ENCODE peak calls at places on chromosomes 13 and 19, in nine cellular contexts. P is GM13976; B is effector memory CD4-positive, alpha-beta T cell; R is DMS79 treated with DMSO at 0.1 percent for 48 hours; S is central memory CD8-positive, alpha-beta T cell; Z is lower lobe of right lung; A is MCF 10A; N is right cardiac atrium; V is IMR-90. C is an unnamed sample.

GRCh38 chr13:24038405-24038804 is 122.1 kb upstream of the SPATA13 start:
- DNase-seq in P (no peak), A (peak), B (no peak), V (peak), R (no peak), Z (no peak), N (no peak), S (no peak), C (peak)

GRCh38 chr13:37945651-37946575 is 76.3 kb upstream of the TRPC4 start:
- DNase-seq in P (no peak), A (no peak), N (no peak), V (no peak), B (no peak), S (no peak), R (no peak), Z (no peak), C (no peak)

GRCh38 chr13:105165449-105166125 is 1369.9 kb downstream of the EFNB2 start:
- DNase-seq in N (no peak), A (peak), P (no peak), Z (peak), V (no peak), R (no peak), S (no peak), B (no peak), C (no peak)

GRCh38 chr13:112966776-112967175 is 2.2 kb upstream of the MCF2L start:
- DNase-seq in N (peak), R (no peak), A (no peak), V (no peak), S (no peak), P (no peak), B (no peak), Z (no peak), C (no peak)

GRCh38 chr19:54325194-54325621 is 12.2 kb upstream of the LILRA5 start:
- DNase-seq in B (peak), P (peak), A (peak), S (peak), N (no peak), V (peak), Z (no peak), R (peak), C (no peak)

GRCh38 chr19:35500611-35501010 is 10.3 kb upstream of the KRTDAP start:
- DNase-seq in R (no peak), P (no peak), V (no peak), B (no peak), N (no peak), A (no peak), S (no peak), Z (no peak), C (no peak)

GRCh38 chr13:34748561-34748960 is 193.5 kb upstream of the NBEA start:
- DNase-seq in N (no peak), S (no peak), Z (no peak), A (no peak), P (no peak), B (no peak), R (peak), V (no peak), C (no peak)

GRCh38 chr19:10417598-10418280 is 2.6 kb upstream of the PDE4A start:
- DNase-seq in S (no peak), A (peak), P (peak), N (no peak), R (peak), B (no peak), V (no peak), Z (no peak), C (no peak)

GRCh38 chr19:32224371-32225244 is 120.8 kb upstream of the ZNF507 start:
- DNase-seq in P (peak), A (no peak), N (peak), S (no peak), V (peak), R (peak), B (peak), Z (peak), C (no peak)

GRCh38 chr13:36428083-36428482 is 4.2 kb upstream of the CCNA1 start:
- DNase-seq in S (no peak), V (no peak), N (no peak), R (no peak), P (no peak), A (peak), Z (no peak), B (no peak), C (no peak)

GRCh38 chr13:59533561-59534337 is 630.0 kb downstream of the DIAPH3 start:
- DNase-seq in Z (no peak), B (no peak), V (peak), S (no peak), P (no peak), R (no peak), N (no peak), A (peak), C (no peak)

GRCh38 chr19:2507109-2507508 is 31.2 kb downstream of the GADD45B start:
- DNase-seq in N (no peak), R (peak), A (peak), B (no peak), V (peak), Z (no peak), S (peak), P (no peak), C (no peak)

GRCh38 chr13:110297771-110298170 is 9.2 kb downstream of the COL4A1 start:
- DNase-seq in S (no peak), P (no peak), N (no peak), B (no peak), V (no peak), R (no peak), Z (no peak), A (no peak), C (no peak)

GRCh38 chr19:44848805-44849457 is 2.8 kb downstream of the NECTIN2 start:
- DNase-seq in R (no peak), S (no peak), A (no peak), P (no peak), B (no peak), Z (no peak), V (no peak), N (peak), C (no peak)

GRCh38 chr13:102441085-102441484 is 39.2 kb upstream of the FGF14 start:
- DNase-seq in N (no peak), P (no peak), B (no peak), A (no peak), R (no peak), S (no peak), Z (no peak), V (no peak), C (no peak)

GRCh38 chr13:85806553-85807175 is 7.4 kb upstream of the SLITRK6 start:
- DNase-seq in A (peak), V (peak), S (no peak), Z (no peak), N (no peak), R (no peak), B (no peak), P (no peak), C (no peak)

GRCh38 chr19:57888494-57889231 is at the start of gene ZNF814:
- DNase-seq in P (peak), N (peak), Z (peak), R (peak), V (peak), A (no peak), B (peak), S (peak), C (peak)

GRCh38 chr13:113864303-113864890 is 521 bp upstream of the GAS6 start:
- DNase-seq in S (no peak), V (peak), N (peak), R (peak), P (no peak), Z (no peak), B (no peak), A (peak), C (no peak)

GRCh38 chr13:50923272-50923671 is 13.7 kb downstream of the RNASEH2B start:
- DNase-seq in A (peak), R (no peak), N (no peak), V (no peak), P (no peak), Z (no peak), B (no peak), S (no peak), C (no peak)

GRCh38 chr19:51944798-51945552 is 17.7 kb downstream of the ZNF613 start:
- DNase-seq in P (no peak), Z (no peak), N (no peak), S (no peak), V (no peak), A (no peak), B (no peak), R (no peak), C (no peak)

GRCh38 chr19:29450306-29450705 is 75.5 kb upstream of the VSTM2B start:
- DNase-seq in R (no peak), P (no peak), N (no peak), B (no peak), V (no peak), Z (no peak), S (no peak), A (no peak), C (no peak)

GRCh38 chr13:26561636-26562537 is 4.4 kb downstream of the WASF3 start:
- DNase-seq in S (no peak), R (no peak), Z (no peak), B (no peak), V (peak), P (no peak), N (no peak), A (no peak), C (no peak)

GRCh38 chr13:33931397-33931987 is 113.5 kb downstream of the RFC3 start:
- DNase-seq in N (no peak), B (no peak), R (no peak), V (peak), S (no peak), A (peak), Z (no peak), P (no peak), C (peak)

GRCh38 chr19:1304197-1304924 is 18.7 kb downstream of the EFNA2 start:
- DNase-seq in A (no peak), B (no peak), V (no peak), Z (no peak), R (no peak), S (no peak), P (no peak), N (no peak), C (no peak)

GRCh38 chr13:45333973-45334922 is 6.7 kb downstream of the TPT1 start:
- DNase-seq in Z (no peak), A (no peak), P (no peak), N (no peak), V (peak), B (peak), S (no peak), R (no peak), C (no peak)

GRCh38 chr19:35059799-35060091 is 18.2 kb downstream of the HPN start:
- DNase-seq in Z (no peak), N (no peak), P (no peak), S (no peak), A (no peak), V (no peak), B (no peak), R (no peak), C (no peak)

GRCh38 chr19:49857061-49857833 is 6.3 kb downstream of the PTOV1 start:
- DNase-seq in B (no peak), S (no peak), Z (no peak), P (no peak), V (no peak), A (no peak), R (no peak), N (peak), C (no peak)

GRCh38 chr13:26614721-26615120 is 57.2 kb downstream of the WASF3 start:
- DNase-seq in R (no peak), S (no peak), V (no peak), N (no peak), Z (no peak), B (no peak), A (no peak), P (no peak), C (no peak)

GRCh38 chr19:28867978-28868377 is 345.0 kb downstream of the UQCRFS1 start:
- DNase-seq in P (no peak), Z (no peak), A (no peak), V (no peak), S (no peak), B (no peak), R (no peak), N (no peak), C (no peak)

GRCh38 chr19:24002256-24002945 is 84.6 kb upstream of the ZNF254 start:
- DNase-seq in V (no peak), Z (no peak), S (no peak), A (no peak), B (no peak), P (peak), R (no peak), N (no peak), C (no peak)

GRCh38 chr13:46556380-46556779 is 3.4 kb downstream of the LRCH1 start:
- DNase-seq in P (no peak), S (no peak), A (no peak), N (no peak), V (no peak), R (no peak), B (no peak), Z (no peak), C (no peak)